ENCODE peak calls at places on chromosomes 3 and 15, in six cellular contexts. X, S, V, R, K and I are unnamed samples.
A peak's percentile ranks its signal among the peaks of the same experiment; 100 is the strongest.

GRCh38 chr3:78497025-78497424 is 1270.8 kb downstream of the ROBO1 start:
- DNase-seq in K (no peak), R (no peak), X (no peak), V (no peak), S (no peak), I (peak; percentile 82)

GRCh38 chr15:45448516-45448915 is 70.2 kb upstream of the GATM start:
- DNase-seq in X (no peak), S (no peak), K (no peak), V (no peak), R (no peak), I (no peak)

GRCh38 chr15:86541540-86541939 is 461.9 kb downstream of the AGBL1 start:
- DNase-seq in S (no peak), V (no peak), X (no peak), K (no peak), R (no peak), I (no peak)

GRCh38 chr15:26132786-26133185 is 269.7 kb upstream of the ATP10A start:
- DNase-seq in S (no peak), R (no peak), K (no peak), X (no peak), V (no peak), I (peak; percentile 17)

GRCh38 chr15:38696790-38697495 is 132.3 kb upstream of the RASGRP1 start:
- DNase-seq in S (no peak), R (no peak), K (no peak), X (no peak), V (no peak), I (no peak)

GRCh38 chr3:51813539-51813938 is 34.5 kb upstream of the IQCF6 start:
- DNase-seq in X (no peak), K (no peak), S (no peak), R (peak; percentile 43), V (no peak), I (no peak)

GRCh38 chr15:90174140-90174891 is 26.8 kb upstream of the SEMA4B start:
- DNase-seq in S (peak; percentile 83), X (peak; percentile 48), V (no peak), R (peak; percentile 88), K (no peak), I (no peak)

GRCh38 chr3:179688847-179689246 is 36.0 kb downstream of the USP13 start:
- DNase-seq in R (no peak), X (no peak), K (no peak), S (no peak), V (no peak), I (no peak)

GRCh38 chr3:128541246-128541645 is 48.2 kb upstream of the GATA2 start:
- DNase-seq in R (no peak), S (no peak), X (no peak), K (no peak), V (no peak), I (no peak)

GRCh38 chr15:35857812-35858211 is 311.8 kb upstream of the DPH6 start:
- DNase-seq in K (no peak), X (no peak), S (no peak), V (no peak), R (no peak), I (no peak)

GRCh38 chr15:101579766-101580165 is 72.4 kb downstream of the TM2D3 start:
- DNase-seq in X (no peak), K (no peak), S (no peak), V (peak; percentile 94), R (no peak), I (peak; percentile 2)

GRCh38 chr15:89576417-89576773 is 1.1 kb downstream of the TICRR start:
- DNase-seq in X (peak; percentile 38), R (no peak), K (no peak), V (no peak), S (no peak), I (peak; percentile 7)

GRCh38 chr15:39454189-39454986 is 126.5 kb upstream of the THBS1 start:
- DNase-seq in K (no peak), V (no peak), S (no peak), X (peak; percentile 79), R (no peak), I (no peak)

GRCh38 chr3:33392703-33393125 is 47.5 kb downstream of the UBP1 start:
- DNase-seq in K (no peak), R (no peak), V (peak; percentile 77), X (peak; percentile 79), S (no peak), I (peak; percentile 15)

GRCh38 chr3:149501524-149501923 is 27.0 kb downstream of the TM4SF4 start:
- DNase-seq in X (peak; percentile 57), K (no peak), R (no peak), S (no peak), V (no peak), I (no peak)

GRCh38 chr3:185318136-185318535 is 44.8 kb upstream of the MAP3K13 start:
- DNase-seq in K (no peak), V (no peak), R (no peak), S (no peak), X (no peak), I (no peak)

GRCh38 chr3:188721990-188722389 is 449.8 kb upstream of the TPRG1 start:
- DNase-seq in R (no peak), V (no peak), K (no peak), S (no peak), X (no peak), I (no peak)

GRCh38 chr3:170476291-170476690 is 57.6 kb downstream of the CLDN11 start:
- DNase-seq in K (no peak), S (no peak), X (no peak), R (no peak), V (no peak), I (no peak)

GRCh38 chr3:185537369-185537970 is 14.9 kb downstream of the LIPH start:
- DNase-seq in V (peak; percentile 82), S (peak; percentile 87), X (peak; percentile 19), R (no peak), K (peak; percentile 89), I (peak; percentile 99)

GRCh38 chr3:134326760-134327593 is 47.3 kb downstream of the AMOTL2 start:
- DNase-seq in K (no peak), S (peak; percentile 74), R (no peak), X (peak; percentile 92), V (no peak), I (peak; percentile 93)

GRCh38 chr3:147816770-147817169 is 407.6 kb downstream of the ZIC1 start:
- DNase-seq in V (no peak), R (no peak), S (peak; percentile 18), K (no peak), X (peak; percentile 89), I (peak; percentile 33)

GRCh38 chr15:29747837-29748417 is 74.3 kb downstream of the TJP1 start:
- DNase-seq in S (no peak), K (peak; percentile 41), X (peak; percentile 63), V (no peak), R (no peak), I (peak; percentile 22)

GRCh38 chr3:64122476-64122875 is 99.2 kb upstream of the PSMD6 start:
- DNase-seq in K (no peak), X (no peak), S (no peak), R (no peak), V (no peak), I (no peak)

GRCh38 chr3:115713247-115713646 is 89.9 kb downstream of the GAP43 start:
- DNase-seq in V (no peak), S (peak; percentile 35), R (peak; percentile 73), X (no peak), K (no peak), I (peak; percentile 89)

DNA sequence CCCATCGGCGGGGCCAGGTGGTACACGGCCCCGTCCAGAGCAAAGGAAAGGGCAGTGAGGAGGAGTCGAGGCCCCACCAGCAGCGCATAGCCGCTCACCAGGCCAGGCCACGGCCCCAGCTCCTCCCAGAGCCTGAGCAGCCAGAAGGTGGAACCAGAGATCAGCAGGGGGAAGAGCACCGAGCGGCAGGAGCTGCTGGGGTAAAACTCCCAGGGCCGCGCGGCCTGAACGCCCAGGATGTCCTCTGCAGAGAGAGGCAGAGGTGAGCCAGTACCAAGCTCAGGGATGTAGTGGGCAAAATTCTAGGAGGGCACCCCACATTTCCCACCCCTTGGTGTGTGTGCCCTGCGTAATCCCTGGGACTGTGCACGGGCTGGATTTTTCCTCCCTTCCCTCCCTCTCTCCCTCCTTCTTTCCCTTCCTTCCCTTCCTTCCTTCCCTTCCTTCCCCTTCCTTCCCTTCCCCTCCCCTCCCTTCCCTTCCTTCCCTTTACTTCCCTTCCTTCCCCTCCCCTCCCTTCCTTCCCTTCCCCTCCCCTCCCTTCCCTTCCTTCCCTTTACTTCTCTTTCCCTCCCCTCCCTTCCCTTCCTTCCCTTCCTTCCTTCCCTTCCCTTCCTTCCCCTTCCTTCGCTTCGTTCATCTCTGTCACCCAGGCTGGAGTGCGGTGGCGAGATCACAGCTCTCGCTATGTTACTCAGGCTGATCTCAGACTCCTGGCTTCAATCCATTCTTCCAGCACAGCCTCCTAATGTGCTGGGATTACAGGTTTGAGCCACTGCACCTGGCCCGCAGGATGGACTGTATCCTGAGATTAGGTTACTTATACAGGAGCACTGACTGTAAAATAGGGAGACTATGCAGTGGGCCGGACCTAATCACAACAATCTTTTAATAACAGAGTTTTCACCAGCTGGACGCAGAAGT is 6.4 kb upstream of the NCBP2 start:
- DNase-seq in R (no peak), V (no peak), S (no peak), X (peak; percentile 50), K (no peak), I (no peak)
- TF ChIP-seq CTCF in R (no peak), V (no peak), S (no peak), X (no peak), K (no peak), I (no peak)

GRCh38 chr15:83873966-83874365 is 220.0 kb downstream of the ADAMTSL3 start:
- DNase-seq in V (no peak), X (no peak), K (no peak), S (no peak), R (no peak), I (no peak)

GRCh38 chr15:83871808-83872559 is 218.1 kb downstream of the ADAMTSL3 start:
- DNase-seq in V (no peak), K (no peak), R (no peak), S (peak; percentile 46), X (peak; percentile 57), I (peak; percentile 38)

GRCh38 chr15:83869329-83869728 is 215.4 kb downstream of the ADAMTSL3 start:
- DNase-seq in R (no peak), X (no peak), V (no peak), S (no peak), K (no peak), I (no peak)
- H3K4me1 ChIP-seq in R (no peaks in the 10 kb centered on the region), X (peaks cover 3% of the 10 kb centered on the region), V (no peaks in the 10 kb centered on the region), S (no peaks in the 10 kb centered on the region), K (no peaks in the 10 kb centered on the region), I (peaks cover 7% of the 10 kb centered on the region)

DNA sequence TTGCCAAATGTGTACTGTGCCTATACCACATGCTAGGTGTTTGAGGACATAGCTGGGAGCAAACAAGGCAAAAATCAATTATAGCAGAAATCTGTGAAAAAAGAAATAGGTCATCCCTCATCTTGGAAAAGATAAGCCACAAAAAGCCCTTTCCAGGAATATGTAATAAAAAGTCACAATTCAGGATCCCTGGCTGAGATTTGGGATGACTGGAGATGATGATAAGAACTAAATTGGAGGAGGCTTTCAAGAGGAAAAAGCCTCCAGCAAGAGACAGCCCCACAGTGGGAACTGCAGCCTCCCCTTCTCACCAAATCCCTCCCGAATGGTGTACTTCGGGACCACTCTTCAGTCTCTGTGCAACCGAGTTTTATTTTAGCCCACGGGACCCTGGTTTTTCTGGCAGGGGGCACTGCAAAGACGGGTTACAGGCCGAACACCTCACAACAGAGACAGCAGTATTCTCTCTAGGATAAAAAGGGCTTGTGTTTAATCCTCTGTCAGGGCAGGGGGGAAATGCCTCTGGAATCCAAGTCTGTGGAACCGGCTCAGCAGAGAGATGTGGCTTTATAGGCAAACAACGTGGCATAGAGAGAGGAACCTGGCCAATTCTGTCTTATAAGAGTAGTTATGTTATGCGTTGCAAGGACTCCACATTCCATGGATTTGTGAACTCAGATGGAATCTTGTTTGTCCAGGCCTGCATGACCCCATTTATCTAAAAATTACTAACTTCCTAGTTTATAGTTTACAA is 1.2 kb upstream of the LMCD1 start:
- DNase-seq in X (no peak), K (no peak), S (peak; percentile 71), R (no peak), V (no peak), I (no peak)
- TF ChIP-seq CTCF in X (no peak), K (no peak), S (peak; percentile 24), R (no peak), V (no peak), I (no peak)

GRCh38 chr15:72481015-72481659 is 7.0 kb downstream of the ARIH1 start:
- DNase-seq in X (no peak), V (no peak), R (no peak), K (no peak), S (no peak), I (no peak)
- H3K4me1 ChIP-seq in X (peaks cover 2% of the 10 kb centered on the region), V (peaks cover 23% of the 10 kb centered on the region), R (peaks cover 26% of the 10 kb centered on the region), K (peaks cover 19% of the 10 kb centered on the region), S (peaks cover 14% of the 10 kb centered on the region), I (peaks cover 3% of the 10 kb centered on the region)